ENCODE peak calls at places on chromosome 22, in four cellular contexts. D is heart right ventricle, Q is choroid plexus epithelial cell, I is right atrium auricular region. R is an unnamed sample.

GRCh38 chr22:28023774-28024173 is 104.7 kb upstream of the PITPNB start:
- DNase-seq in Q (no peak), I (peak; percentile 34), D (no peak), R (no peak)

GRCh38 chr22:40024201-40025061 is 29.7 kb downstream of the FAM83F start:
- DNase-seq in I (no peak), D (peak; percentile 49), Q (peak; percentile 71), R (no peak)

GRCh38 chr22:28094831-28095230 is 175.8 kb upstream of the PITPNB start:
- DNase-seq in D (no peak), Q (no peak), I (no peak), R (peak; percentile 48)

GRCh38 chr22:38214248-38215056 is 12.7 kb downstream of the MAFF start:
- DNase-seq in D (peak; percentile 47), Q (peak; percentile 75), I (peak; percentile 69), R (no peak)

GRCh38 chr22:19871845-19872778 is 17.4 kb upstream of the GNB1L start:
- DNase-seq in I (no peak), D (no peak), Q (no peak), R (no peak)

GRCh38 chr22:31923166-31923565 is 21.2 kb upstream of the YWHAH start:
- DNase-seq in D (peak; percentile 49), I (peak; percentile 67), Q (no peak), R (no peak)

GRCh38 chr22:26318975-26319374 is 110.1 kb upstream of the ASPHD2 start:
- DNase-seq in I (no peak), D (no peak), Q (no peak), R (no peak)

GRCh38 chr22:29693671-29694070 is 26.1 kb upstream of the CABP7 start:
- DNase-seq in Q (no peak), I (no peak), D (no peak), R (no peak)

GRCh38 chr22:25514436-25514835 is 50.0 kb upstream of the GRK3 start:
- DNase-seq in D (no peak), I (no peak), Q (no peak), R (no peak)

GRCh38 chr22:30822216-30823014 is 127.7 kb downstream of the OSBP2 start:
- DNase-seq in D (no peak), I (no peak), Q (no peak), R (no peak)

GRCh38 chr22:18001040-18001893 is 23.1 kb downstream of the MICAL3 start:
- DNase-seq in D (peak; percentile 94), I (peak; percentile 94), Q (peak; percentile 99), R (peak; percentile 96)
- TF ChIP-seq CTCF in D (peak; percentile 24), I (peak; percentile 41), Q (peak; percentile 43), R (peak; percentile 32)

GRCh38 chr22:36352775-36353507 is 34.8 kb downstream of the MYH9 start:
- DNase-seq in Q (peak; percentile 96), D (peak; percentile 77), I (peak; percentile 85), R (no peak)
- H3K4me3 ChIP-seq in Q (no peak overlapping the region), D (no peak overlapping the region), I (no peak overlapping the region), R (no peak overlapping the region)

GRCh38 chr22:22195265-22196017 is 49.1 kb upstream of the VPREB1 start:
- DNase-seq in D (peak; percentile 17), I (no peak), Q (peak; percentile 74), R (peak; percentile 20)
- TF ChIP-seq CTCF in D (peak; percentile 66), I (peak; percentile 19), Q (peak; percentile 87), R (peak; percentile 89)

DNA sequence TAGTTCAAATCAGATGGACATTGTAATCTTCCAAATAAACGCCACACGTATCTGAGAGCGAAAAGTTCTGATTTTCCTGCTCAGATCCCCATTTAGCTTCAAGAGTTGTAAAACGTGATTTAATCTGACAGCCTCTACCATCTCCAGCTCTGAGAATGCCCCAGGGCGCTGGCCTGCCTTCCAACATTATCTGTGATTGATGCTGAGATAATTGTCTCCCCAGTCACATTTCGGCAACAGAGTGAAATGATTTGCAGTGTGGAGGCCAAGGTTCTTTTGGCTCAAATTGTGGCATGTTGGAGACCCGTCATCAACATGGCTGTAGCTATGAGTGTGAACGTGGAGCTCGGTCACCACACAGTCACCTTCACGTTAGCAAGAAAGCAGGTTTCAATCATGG is 283.4 kb downstream of the BRD1 start:
- DNase-seq in Q (no peak), D (no peak), I (no peak), R (no peak)
- H3K4me3 ChIP-seq in Q (no peak overlapping the region), D (no peak overlapping the region), I (no peak overlapping the region), R (no peak overlapping the region)

GRCh38 chr22:46001046-46001425 is 24.1 kb upstream of the WNT7B start:
- DNase-seq in Q (peak; percentile 43), I (no peak), D (no peak), R (no peak)
- TF ChIP-seq CTCF in Q (peak; percentile 53), I (no peak), D (no peak), R (no peak)

R was measured in retinal pigment epithelial cell.